ENCODE peak calls at places on chromosomes 2 and 18, in ten cellular contexts. One of them, this sample, is unnamed.

GRCh38 chr2:220452561-220452960 is 825.1 kb downstream of the SLC4A3 start:
- DNase-seq in NCI-H1436: no peak
- DNase-seq in HT1080: no peak
- DNase-seq in hepatic stellate cell: no peak
- DNase-seq in GOT3: no peak
- DNase-seq in prostate gland: no peak
- DNase-seq in astrocyte of the spinal cord: no peak
- DNase-seq in cardiac fibroblast: no peak
- DNase-seq in HT-29: no peak
- DNase-seq in retina: no peak
- DNase-seq in this sample: no peak

GRCh38 chr2:63738019-63738418 is 103.7 kb upstream of the UGP2 start:
- DNase-seq in NCI-H1436: no peak
- DNase-seq in HT1080: peak
- DNase-seq in hepatic stellate cell: no peak
- DNase-seq in GOT3: no peak
- DNase-seq in prostate gland: no peak
- DNase-seq in astrocyte of the spinal cord: no peak
- DNase-seq in cardiac fibroblast: no peak
- DNase-seq in HT-29: no peak
- DNase-seq in retina: no peak
- DNase-seq in this sample: no peak

GRCh38 chr2:36489296-36489695 is 108.7 kb downstream of the FEZ2 start:
- DNase-seq in NCI-H1436: no peak
- DNase-seq in HT1080: peak
- DNase-seq in hepatic stellate cell: peak
- DNase-seq in GOT3: no peak
- DNase-seq in prostate gland: no peak
- DNase-seq in astrocyte of the spinal cord: peak
- DNase-seq in cardiac fibroblast: peak
- DNase-seq in HT-29: no peak
- DNase-seq in retina: no peak
- DNase-seq in this sample: no peak

GRCh38 chr2:38212312-38212711 is 136.4 kb upstream of the CYP1B1 start:
- DNase-seq in NCI-H1436: no peak
- DNase-seq in HT1080: no peak
- DNase-seq in hepatic stellate cell: no peak
- DNase-seq in GOT3: no peak
- DNase-seq in prostate gland: no peak
- DNase-seq in astrocyte of the spinal cord: no peak
- DNase-seq in cardiac fibroblast: no peak
- DNase-seq in HT-29: no peak
- DNase-seq in retina: no peak
- DNase-seq in this sample: no peak

GRCh38 chr2:160308915-160309314 is 108.8 kb upstream of the ITGB6 start:
- DNase-seq in NCI-H1436: no peak
- DNase-seq in HT1080: peak
- DNase-seq in hepatic stellate cell: peak
- DNase-seq in GOT3: no peak
- DNase-seq in prostate gland: no peak
- DNase-seq in astrocyte of the spinal cord: peak
- DNase-seq in cardiac fibroblast: peak
- DNase-seq in HT-29: no peak
- DNase-seq in retina: no peak
- DNase-seq in this sample: no peak

GRCh38 chr2:58893645-58894336 is 652.7 kb upstream of the FANCL start:
- DNase-seq in NCI-H1436: no peak
- DNase-seq in HT1080: peak
- DNase-seq in hepatic stellate cell: no peak
- DNase-seq in GOT3: no peak
- DNase-seq in prostate gland: no peak
- DNase-seq in astrocyte of the spinal cord: no peak
- DNase-seq in cardiac fibroblast: no peak
- DNase-seq in HT-29: no peak
- DNase-seq in retina: no peak
- DNase-seq in this sample: no peak

GRCh38 chr2:170842785-170843184 is 26.1 kb downstream of the GAD1 start:
- DNase-seq in NCI-H1436: no peak
- DNase-seq in HT1080: peak
- DNase-seq in hepatic stellate cell: no peak
- DNase-seq in GOT3: no peak
- DNase-seq in prostate gland: no peak
- DNase-seq in astrocyte of the spinal cord: peak
- DNase-seq in cardiac fibroblast: no peak
- DNase-seq in HT-29: no peak
- DNase-seq in retina: no peak
- DNase-seq in this sample: no peak

GRCh38 chr2:113182471-113183260 is 8.9 kb downstream of the PSD4 start:
- DNase-seq in NCI-H1436: no peak
- DNase-seq in HT1080: no peak
- DNase-seq in hepatic stellate cell: no peak
- DNase-seq in GOT3: no peak
- DNase-seq in prostate gland: no peak
- DNase-seq in astrocyte of the spinal cord: no peak
- DNase-seq in cardiac fibroblast: no peak
- DNase-seq in HT-29: no peak
- DNase-seq in retina: no peak
- DNase-seq in this sample: no peak

GRCh38 chr18:3238742-3239141 is 8.9 kb upstream of the MYL12A start:
- DNase-seq in NCI-H1436: no peak
- DNase-seq in HT1080: no peak
- DNase-seq in hepatic stellate cell: no peak
- DNase-seq in GOT3: no peak
- DNase-seq in prostate gland: no peak
- DNase-seq in astrocyte of the spinal cord: no peak
- DNase-seq in cardiac fibroblast: no peak
- DNase-seq in HT-29: peak
- DNase-seq in retina: no peak
- DNase-seq in this sample: no peak

GRCh38 chr2:174856447-174856846 is 92.2 kb upstream of the CHRNA1 start:
- DNase-seq in NCI-H1436: no peak
- DNase-seq in HT1080: no peak
- DNase-seq in hepatic stellate cell: no peak
- DNase-seq in GOT3: no peak
- DNase-seq in prostate gland: no peak
- DNase-seq in astrocyte of the spinal cord: no peak
- DNase-seq in cardiac fibroblast: no peak
- DNase-seq in HT-29: no peak
- DNase-seq in retina: no peak
- DNase-seq in this sample: no peak

GRCh38 chr2:96507957-96508520 is 2.9 kb upstream of the NEURL3 start:
- DNase-seq in NCI-H1436: no peak
- DNase-seq in HT1080: no peak
- DNase-seq in hepatic stellate cell: peak
- DNase-seq in GOT3: peak
- DNase-seq in prostate gland: peak
- DNase-seq in astrocyte of the spinal cord: peak
- DNase-seq in cardiac fibroblast: peak
- DNase-seq in HT-29: peak
- DNase-seq in retina: peak
- DNase-seq in this sample: peak

GRCh38 chr2:57497489-57498096 is 549.0 kb upstream of the VRK2 start:
- DNase-seq in NCI-H1436: peak
- DNase-seq in HT1080: peak
- DNase-seq in hepatic stellate cell: peak
- DNase-seq in GOT3: no peak
- DNase-seq in prostate gland: peak
- DNase-seq in astrocyte of the spinal cord: peak
- DNase-seq in cardiac fibroblast: peak
- DNase-seq in HT-29: peak
- DNase-seq in retina: peak
- DNase-seq in this sample: no peak

GRCh38 chr2:186603208-186603765 is 13.4 kb downstream of the ITGAV start:
- DNase-seq in NCI-H1436: no peak
- DNase-seq in HT1080: no peak
- DNase-seq in hepatic stellate cell: no peak
- DNase-seq in GOT3: no peak
- DNase-seq in prostate gland: no peak
- DNase-seq in astrocyte of the spinal cord: no peak
- DNase-seq in cardiac fibroblast: peak
- DNase-seq in HT-29: no peak
- DNase-seq in retina: no peak
- DNase-seq in this sample: no peak

GRCh38 chr18:45958730-45959129 is 8.4 kb downstream of the EPG5 start:
- DNase-seq in NCI-H1436: no peak
- DNase-seq in HT1080: peak
- DNase-seq in hepatic stellate cell: no peak
- DNase-seq in GOT3: no peak
- DNase-seq in prostate gland: no peak
- DNase-seq in astrocyte of the spinal cord: no peak
- DNase-seq in cardiac fibroblast: no peak
- DNase-seq in HT-29: no peak
- DNase-seq in retina: no peak
- DNase-seq in this sample: no peak

GRCh38 chr18:58911766-58912165 is 47.1 kb downstream of the ZNF532 start:
- DNase-seq in NCI-H1436: no peak
- DNase-seq in HT1080: no peak
- DNase-seq in hepatic stellate cell: peak
- DNase-seq in GOT3: no peak
- DNase-seq in prostate gland: no peak
- DNase-seq in astrocyte of the spinal cord: peak
- DNase-seq in cardiac fibroblast: peak
- DNase-seq in HT-29: no peak
- DNase-seq in retina: no peak
- DNase-seq in this sample: no peak

GRCh38 chr2:158755738-158756137 is 39.4 kb upstream of the DAPL1 start:
- DNase-seq in NCI-H1436: no peak
- DNase-seq in HT1080: no peak
- DNase-seq in hepatic stellate cell: no peak
- DNase-seq in GOT3: no peak
- DNase-seq in prostate gland: no peak
- DNase-seq in astrocyte of the spinal cord: no peak
- DNase-seq in cardiac fibroblast: no peak
- DNase-seq in HT-29: no peak
- DNase-seq in retina: no peak
- DNase-seq in this sample: no peak

This sample was measured in naive thymus-derived CD8-positive, alpha-beta T cell.